ENCODE peak calls at places on chromosomes 13 and 19, in four cellular contexts. I is IMR-90, C is GM12878, S is K562. R is an unnamed sample.

GRCh38 chr13:40790232-40790631 is 821 bp downstream of the SLC25A15 start:
- DNase-seq in S (no peak), C (no peak), I (no peak), R (no peak)

GRCh38 chr13:63731896-63732295 is 2316.2 kb upstream of the PCDH20 start:
- DNase-seq in S (no peak), C (no peak), I (no peak), R (no peak)

GRCh38 chr19:18833141-18833476 is 1.4 kb downstream of the UPF1 start:
- DNase-seq in I (no peak), S (no peak), C (no peak), R (no peak)

GRCh38 chr13:106919638-106920037 is 351.7 kb upstream of the ARGLU1 start:
- DNase-seq in C (no peak), I (no peak), S (no peak), R (peak; percentile 99)

GRCh38 chr13:49495783-49496762 is at the start of gene PHF11:
- DNase-seq in C (peak; percentile 65), I (peak; percentile 76), S (peak; percentile 69), R (peak; percentile 58)

GRCh38 chr13:20401958-20402856 is 123.5 kb downstream of the CRYL1 start:
- DNase-seq in I (peak; percentile 59), S (no peak), C (no peak), R (no peak)

GRCh38 chr19:2270157-2270571 is 11.8 kb downstream of the PEAK3 start:
- DNase-seq in C (no peak), S (peak; percentile 64), I (no peak), R (no peak)

GRCh38 chr13:68345963-68346362 is 1115.8 kb upstream of the PCDH9 start:
- DNase-seq in S (no peak), C (no peak), I (no peak), R (no peak)

GRCh38 chr19:28234637-28235036 is 978.3 kb downstream of the UQCRFS1 start:
- DNase-seq in I (no peak), C (no peak), S (no peak), R (no peak)

DNA sequence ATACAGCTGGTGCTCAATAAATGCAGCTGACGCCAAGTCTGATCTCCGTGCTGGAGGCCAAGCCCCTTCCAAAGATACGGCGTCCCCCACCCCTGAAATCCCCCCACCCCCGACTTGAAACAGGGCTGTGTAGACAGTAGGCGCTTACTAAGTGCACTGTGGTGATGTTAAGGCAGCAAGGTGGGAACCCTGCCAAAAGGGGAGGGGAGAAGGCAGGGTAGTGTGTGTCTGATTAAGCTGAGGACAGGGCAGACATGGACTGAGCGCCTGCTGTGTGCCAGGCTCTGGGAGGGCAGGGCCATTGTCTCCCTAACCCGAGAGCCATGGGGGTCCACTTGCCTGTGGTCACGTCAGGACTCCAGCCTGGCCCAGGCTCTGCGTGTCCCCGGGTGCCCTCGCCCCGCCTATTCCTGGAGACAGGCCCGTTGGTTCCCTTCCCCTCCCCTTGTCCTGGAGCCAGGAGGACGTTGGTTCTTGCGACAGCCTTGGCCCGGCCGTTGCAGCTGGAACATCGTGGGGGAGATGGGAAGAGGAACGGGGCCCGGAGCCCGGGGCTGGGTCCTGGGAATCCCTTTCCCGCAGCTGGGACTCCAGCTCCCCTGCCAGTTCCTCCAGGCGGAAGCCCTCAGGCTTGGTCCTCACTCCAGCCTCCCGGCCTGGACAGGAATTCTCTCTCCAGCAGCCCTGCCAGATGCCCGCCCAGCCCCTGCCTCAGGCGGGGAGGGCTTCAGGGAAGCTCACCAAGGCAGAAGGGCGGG is 1.7 kb upstream of the ELANE start:
- DNase-seq in C (no peak), I (peak; percentile 81), S (peak; percentile 51), R (no peak)
- TF ChIP-seq FOS in C (no peak), I (no peak), S (no peak), R (no peak)

GRCh38 chr13:27918918-27919255 is 913 bp upstream of the PDX1 start:
- DNase-seq in S (no peak), I (no peak), C (no peak), R (no peak)

GRCh38 chr13:27917121-27917947 is 2.5 kb upstream of the PDX1 start:
- DNase-seq in C (no peak), S (no peak), I (no peak), R (no peak)

GRCh38 chr13:27919299-27919933 is 384 bp upstream of the PDX1 start:
- DNase-seq in I (no peak), S (no peak), C (no peak), R (no peak)

GRCh38 chr13:27919934-27920676 is at the start of gene PDX1:
- DNase-seq in C (no peak), I (no peak), S (peak; percentile 2), R (no peak)

DNA sequence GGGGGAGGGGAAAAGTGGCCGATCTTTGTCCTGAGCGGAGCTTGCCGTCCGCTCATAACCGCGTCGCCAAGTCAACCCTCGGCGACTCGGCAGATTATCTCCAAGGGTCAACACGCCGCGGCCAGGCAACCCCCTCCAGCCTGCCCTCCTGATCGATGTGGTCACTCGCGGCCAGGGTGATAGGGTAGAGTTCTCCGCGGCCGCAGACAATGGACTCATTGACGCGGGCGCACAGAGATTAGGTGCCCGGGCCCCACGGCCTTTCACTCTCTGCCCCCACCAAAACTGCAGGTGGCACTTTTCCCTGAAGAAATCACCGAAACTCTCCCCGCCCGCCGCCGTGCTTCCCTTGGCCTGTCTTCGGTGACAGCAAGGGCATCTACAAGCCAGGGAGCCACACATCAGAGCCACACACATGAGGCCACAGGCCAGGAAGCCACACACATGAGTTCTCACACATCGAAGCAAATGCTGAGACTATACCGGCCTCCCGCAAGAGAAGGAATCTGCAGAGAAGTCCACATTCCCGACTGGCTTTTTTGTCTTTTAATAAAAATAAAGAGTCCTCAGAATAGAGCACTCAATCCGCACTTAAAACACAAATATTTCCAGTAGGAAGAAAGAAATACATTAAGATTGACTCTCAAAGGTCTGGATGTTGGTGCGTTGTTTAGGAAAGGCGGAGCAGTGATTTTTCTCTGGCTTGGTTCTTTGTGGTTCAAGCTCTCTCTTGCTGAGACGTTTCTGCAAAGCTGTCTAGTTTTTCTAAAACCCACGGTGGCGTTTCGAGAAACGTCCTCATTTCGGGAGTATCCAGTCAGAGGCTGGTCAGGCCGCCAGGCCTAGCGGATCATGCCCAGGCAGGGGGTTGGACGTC is 1.5 kb upstream of the PDX1 start:
- DNase-seq in S (no peak), C (no peak), I (no peak), R (no peak)
- TF ChIP-seq FOS in S (no peak), C (no peak), I (no peak), R (no peak)

GRCh38 chr19:53558404-53558803 is 20.5 kb downstream of the ZNF331 start:
- DNase-seq in I (no peak), S (no peak), C (no peak), R (no peak)
- TF ChIP-seq FOS in I (no peak), S (no peak), C (no peak), R (no peak)

GRCh38 chr19:8323781-8324185 is 2.5 kb downstream of the RPS28 start:
- DNase-seq in C (no peak), I (no peak), S (peak; percentile 48), R (peak; percentile 44)

GRCh38 chr19:8321067-8321759 is at the start of the genes NDUFA7 and RPS28:
- DNase-seq in C (peak; percentile 91), I (peak; percentile 94), S (peak; percentile 97), R (peak; percentile 97)

GRCh38 chr19:8321760-8322637 is 703 bp downstream of the RPS28 start:
- DNase-seq in C (no peak), I (no peak), S (peak; percentile 28), R (no peak)

GRCh38 chr19:8324186-8325050 is 3.1 kb downstream of the RPS28 start:
- DNase-seq in I (no peak), C (no peak), S (peak; percentile 30), R (no peak)

GRCh38 chr19:8322638-8322997 is 1.3 kb downstream of the RPS28 start:
- DNase-seq in I (no peak), C (no peak), S (no peak), R (no peak)
- TF ChIP-seq FOS in I (no peak), C (no peak), S (no peak), R (no peak)

GRCh38 chr19:40266111-40266510 is 19.0 kb downstream of the AKT2 start:
- DNase-seq in I (no peak), C (no peak), S (no peak), R (no peak)

GRCh38 chr19:40263440-40264313 is 21.5 kb downstream of the AKT2 start:
- DNase-seq in S (no peak), I (no peak), C (no peak), R (no peak)

GRCh38 chr19:40264314-40265054 is 20.7 kb downstream of the AKT2 start:
- DNase-seq in S (no peak), C (no peak), I (no peak), R (no peak)

GRCh38 chr19:40265763-40266099 is 19.4 kb downstream of the AKT2 start:
- DNase-seq in C (no peak), I (no peak), S (no peak), R (no peak)

GRCh38 chr19:40265055-40265762 is 19.9 kb downstream of the AKT2 start:
- DNase-seq in I (no peak), S (no peak), C (no peak), R (no peak)
- TF ChIP-seq FOS in I (no peak), S (no peak), C (no peak), R (no peak)